ENCODE peak calls at places on chromosomes 6 and 20, in ten cellular contexts. G is PC-9; M is ovary; I is cardiac fibroblast; L is IMR-90; V is CD4-positive, alpha-beta T cell; W is fibroblast of the aortic adventitia; U is right lobe of liver; E is B cell; S is upper lobe of right lung. P is an unnamed sample.

GRCh38 chr20:13649548-13649947 is 10.8 kb upstream of the TASP1 start:
- DNase-seq in W (peak; percentile 7), E (no peak), U (no peak), G (no peak), L (no peak), S (no peak), V (no peak), M (peak; percentile 45), I (no peak), P (no peak)

GRCh38 chr6:97203343-97203742 is 79.7 kb downstream of the MMS22L start:
- DNase-seq in V (no peak), M (no peak), I (no peak), U (no peak), G (no peak), W (no peak), S (no peak), L (peak; percentile 53), E (no peak), P (no peak)

GRCh38 chr6:71537717-71538116 is 249.1 kb downstream of the OGFRL1 start:
- DNase-seq in I (peak; percentile 66), E (no peak), M (no peak), G (no peak), L (peak; percentile 65), U (no peak), W (peak; percentile 71), V (no peak), S (no peak), P (no peak)

GRCh38 chr6:159093608-159094443 is 49.0 kb upstream of the TAGAP start:
- DNase-seq in E (no peak), S (no peak), L (no peak), M (no peak), W (no peak), V (no peak), G (no peak), I (no peak), U (no peak), P (no peak)

GRCh38 chr20:53866787-53867740 is 203.3 kb downstream of the BCAS1 start:
- DNase-seq in S (no peak), E (no peak), M (no peak), I (peak; percentile 40), L (no peak), U (no peak), W (peak; percentile 27), G (no peak), V (no peak), P (no peak)

GRCh38 chr6:147615659-147616456 is 107.4 kb downstream of the SAMD5 start:
- DNase-seq in V (no peak), G (no peak), I (no peak), E (no peak), M (no peak), W (no peak), S (no peak), U (no peak), L (peak; percentile 68), P (no peak)

GRCh38 chr20:59289994-59290393 is 10.4 kb upstream of the EDN3 start:
- DNase-seq in E (no peak), W (no peak), L (no peak), G (no peak), U (no peak), S (no peak), I (no peak), M (no peak), V (no peak), P (no peak)

GRCh38 chr6:36834576-36835293 is 4.5 kb downstream of the CPNE5 start:
- DNase-seq in I (no peak), M (no peak), G (no peak), E (no peak), V (no peak), L (no peak), S (no peak), W (no peak), U (no peak), P (no peak)

GRCh38 chr6:5782783-5783567 is 223.8 kb downstream of the NRN1 start:
- DNase-seq in E (no peak), I (no peak), V (no peak), G (no peak), L (peak; percentile 22), M (no peak), U (no peak), W (no peak), S (no peak), P (no peak)

GRCh38 chr6:148628251-148628650 is 118.6 kb upstream of the UST start:
- DNase-seq in S (no peak), E (no peak), U (no peak), W (no peak), M (no peak), I (no peak), V (no peak), L (no peak), G (no peak), P (no peak)

GRCh38 chr6:155185544-155185943 is 78.3 kb upstream of the CLDN20 start:
- DNase-seq in U (no peak), L (peak; percentile 28), E (no peak), I (peak; percentile 48), S (no peak), W (no peak), V (no peak), G (peak; percentile 85), M (no peak), P (no peak)

GRCh38 chr6:140319209-140319608 is 944.8 kb upstream of the CITED2 start:
- DNase-seq in I (peak; percentile 64), L (peak; percentile 75), S (no peak), G (no peak), W (peak; percentile 72), V (no peak), E (no peak), M (no peak), U (no peak), P (no peak)

GRCh38 chr20:3980260-3981131 is 34.9 kb downstream of the RNF24 start:
- DNase-seq in W (peak; percentile 78), L (peak; percentile 73), G (no peak), M (peak; percentile 33), E (no peak), V (no peak), I (peak; percentile 78), U (no peak), S (no peak), P (no peak)

GRCh38 chr6:63816979-63817436 is 181.4 kb downstream of the PHF3 start:
- DNase-seq in M (no peak), I (peak; percentile 40), L (peak; percentile 27), S (no peak), E (no peak), V (no peak), U (no peak), W (peak; percentile 34), G (no peak), P (no peak)

GRCh38 chr20:46802696-46803445 is 91.8 kb upstream of the EYA2 start:
- DNase-seq in L (no peak), E (no peak), U (no peak), I (no peak), S (no peak), G (no peak), V (no peak), W (no peak), M (no peak), P (no peak)

GRCh38 chr20:926646-927045 is 10.5 kb upstream of the ANGPT4 start:
- DNase-seq in M (no peak), V (no peak), G (no peak), E (no peak), U (no peak), S (no peak), I (peak; percentile 11), L (no peak), W (no peak), P (no peak)

GRCh38 chr6:145067430-145067829 is 667.9 kb downstream of the EPM2A start:
- DNase-seq in L (peak; percentile 57), E (no peak), S (no peak), U (no peak), W (peak; percentile 53), V (no peak), I (peak; percentile 77), M (no peak), G (no peak), P (no peak)

GRCh38 chr6:43293698-43294097 is 4.4 kb upstream of the SLC22A7 start:
- DNase-seq in V (no peak), I (no peak), U (no peak), S (no peak), W (no peak), G (no peak), E (no peak), L (no peak), M (no peak), P (no peak)

GRCh38 chr20:23120936-23121765 is 35.0 kb upstream of the CD93 start:
- DNase-seq in M (no peak), L (no peak), S (peak; percentile 40), I (no peak), U (no peak), V (no peak), G (no peak), W (no peak), E (no peak), P (no peak)
- TF ChIP-seq CTCF in M (no peak), L (no peak), S (no peak), I (no peak), U (no peak), V (no peak), G (no peak), W (no peak), E (no peak), P (no peak)

DNA sequence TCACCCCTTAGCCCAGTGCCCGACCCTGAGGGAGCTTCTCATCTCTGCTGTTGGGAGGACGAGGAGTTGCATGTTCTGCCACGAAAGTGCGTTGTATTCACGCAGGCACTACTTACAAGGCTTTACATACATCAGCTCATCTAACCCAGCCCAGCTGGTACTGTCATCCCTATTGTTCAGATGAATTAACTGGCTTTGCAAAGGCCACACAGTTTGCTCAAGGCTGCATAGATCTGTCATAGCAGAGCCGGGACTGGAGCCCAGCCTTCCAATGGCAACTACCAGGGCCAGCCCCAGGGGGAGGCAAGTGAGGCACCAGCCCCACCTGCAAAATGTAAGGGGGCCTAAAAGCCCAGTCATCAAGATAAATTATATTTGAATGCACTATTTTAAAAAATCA is 257.6 kb downstream of the NFATC2 start:
- DNase-seq in I (no peak), U (no peak), V (no peak), E (no peak), G (no peak), S (no peak), W (no peak), M (no peak), L (no peak), P (no peak)
- TF ChIP-seq CTCF in I (no peak), U (no peak), V (no peak), E (no peak), G (no peak), S (no peak), W (no peak), M (no peak), L (no peak), P (no peak)

DNA sequence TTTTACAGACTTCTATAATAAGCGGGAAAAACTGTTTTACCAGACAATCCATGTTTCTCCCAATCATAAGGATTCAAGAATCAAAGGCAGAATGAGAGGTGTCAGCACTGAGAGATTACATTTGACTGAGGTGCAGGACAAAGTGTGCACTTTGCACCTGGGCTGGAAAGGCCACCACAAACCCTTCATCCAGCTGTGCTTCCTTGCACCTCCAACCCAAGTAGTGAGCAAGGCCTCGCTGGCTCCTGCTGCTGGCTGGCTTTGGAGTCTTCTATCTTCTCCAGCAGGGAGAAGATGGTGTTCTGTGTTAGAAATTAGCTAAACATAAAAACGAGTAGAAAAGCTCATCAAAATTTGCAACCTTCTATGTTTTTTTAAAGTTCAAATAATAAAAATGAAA is 77.7 kb downstream of the CHD6 start:
- DNase-seq in E (no peak), G (no peak), L (no peak), V (no peak), W (no peak), I (no peak), M (no peak), S (no peak), U (no peak), P (no peak)
- TF ChIP-seq CTCF in E (no peak), G (no peak), L (no peak), V (no peak), W (no peak), I (no peak), M (no peak), S (no peak), U (no peak), P (no peak)

GRCh38 chr6:131955876-131956275 is 4.7 kb upstream of the CCN2 start:
- DNase-seq in M (no peak), U (no peak), S (no peak), G (no peak), E (no peak), W (no peak), L (no peak), V (no peak), I (no peak), P (no peak)
- TF ChIP-seq CTCF in M (no peak), U (no peak), S (no peak), G (no peak), E (no peak), W (no peak), L (no peak), V (no peak), I (no peak), P (no peak)

P was measured in omental fat pad.